ENCODE peak calls at places on chromosomes 7 and 10, in six cellular contexts. U is NCI-H748 treated with DMSO at 0.1 percent for 48 hours; G is substantia nigra; H is EL; T is stimulated activated CD8-positive, alpha-beta memory T cell treated with anti-CD3 and anti-CD28 coated beads, Interleukin-12 subunit alpha, Interleukin-12 subunit beta, amount 100 ng/mL, for 4 hours; M is HTR-8/SVneo. P is an unnamed sample.

GRCh38 chr10:120685136-120685535 is 166.0 kb upstream of the WDR11 start:
- DNase-seq in H (no peak), U (no peak), M (no peak), T (no peak), G (no peak), P (no peak)

GRCh38 chr7:41399171-41399570 is 303.7 kb downstream of the INHBA start:
- DNase-seq in T (no peak), H (no peak), U (no peak), G (no peak), M (no peak), P (no peak)

GRCh38 chr10:79320785-79321493 is 26.3 kb upstream of the PPIF start:
- DNase-seq in H (peak; percentile 98), U (no peak), M (peak; percentile 77), T (no peak), G (no peak), P (no peak)

GRCh38 chr7:17781491-17782215 is 158.6 kb downstream of the SNX13 start:
- DNase-seq in U (no peak), T (no peak), H (peak; percentile 61), G (no peak), M (no peak), P (no peak)

GRCh38 chr10:132938472-132939329 is 3.7 kb downstream of the CFAP46 start:
- DNase-seq in H (no peak), M (peak; percentile 9), G (no peak), U (no peak), T (no peak), P (peak; percentile 81)

GRCh38 chr7:111232249-111233084 is 141.5 kb downstream of the LRRN3 start:
- DNase-seq in M (peak; percentile 6), T (no peak), H (peak; percentile 76), U (no peak), G (no peak), P (no peak)

GRCh38 chr10:43299579-43299978 is 32.7 kb upstream of the RASGEF1A start:
- DNase-seq in U (no peak), G (no peak), T (no peak), H (no peak), M (no peak), P (no peak)

GRCh38 chr10:71265201-71265575 is 52.8 kb downstream of the UNC5B start:
- DNase-seq in G (no peak), M (no peak), H (no peak), T (no peak), U (no peak), P (no peak)

GRCh38 chr10:129728246-129728820 is 235.7 kb downstream of the EBF3 start:
- DNase-seq in M (no peak), T (no peak), G (no peak), U (no peak), H (no peak), P (no peak)

GRCh38 chr7:81470084-81470723 is 299.6 kb downstream of the HGF start:
- DNase-seq in H (peak; percentile 69), U (peak; percentile 56), G (peak; percentile 44), T (no peak), M (peak; percentile 49), P (peak; percentile 79)

GRCh38 chr10:127349737-127350136 is 153.3 kb upstream of the INSYN2A start:
- DNase-seq in G (no peak), M (no peak), U (no peak), T (no peak), H (peak; percentile 13), P (no peak)

GRCh38 chr7:151632750-151633515 is 113.2 kb upstream of the RHEB start:
- DNase-seq in M (no peak), H (peak; percentile 6), U (no peak), G (no peak), T (peak; percentile 30), P (no peak)

GRCh38 chr10:133523631-133524203 is 3.4 kb upstream of the CYP2E1 start:
- DNase-seq in U (no peak), G (no peak), M (no peak), T (no peak), H (no peak), P (no peak)

GRCh38 chr10:79982861-79983260 is 34.0 kb upstream of the SFTPD start:
- DNase-seq in T (no peak), G (no peak), U (no peak), M (no peak), H (no peak), P (no peak)

GRCh38 chr7:55349126-55349525 is 16.0 kb upstream of the LANCL2 start:
- DNase-seq in G (no peak), M (no peak), U (no peak), T (no peak), H (no peak), P (no peak)

GRCh38 chr7:1197997-1198632 is 34.6 kb upstream of the UNCX start:
- DNase-seq in G (no peak), H (peak; percentile 90), M (peak; percentile 97), T (no peak), U (no peak), P (peak; percentile 96)

GRCh38 chr10:91672021-91672608 is 39.2 kb upstream of the PPP1R3C start:
- DNase-seq in M (peak; percentile 80), U (peak; percentile 63), G (no peak), T (no peak), H (peak; percentile 92), P (peak; percentile 95)

GRCh38 chr10:79890469-79890868 is 58.4 kb downstream of the SFTPD start:
- DNase-seq in M (no peak), T (no peak), U (no peak), G (no peak), H (no peak), P (no peak)

GRCh38 chr7:151080091-151080521 is 503 bp downstream of the FASTK start:
- DNase-seq in M (no peak), T (no peak), U (peak; percentile 4), H (no peak), G (no peak), P (peak; percentile 6)

GRCh38 chr10:71145352-71145945 is 66.9 kb upstream of the UNC5B start:
- DNase-seq in M (no peak), G (no peak), T (no peak), H (no peak), U (no peak), P (no peak)

GRCh38 chr10:48526371-48526821 is 78.5 kb downstream of the ARHGAP22 start:
- DNase-seq in G (no peak), M (peak; percentile 32), U (no peak), T (no peak), H (peak; percentile 91), P (no peak)

GRCh38 chr10:84329094-84329611 is 764 bp downstream of the CCSER2 start:
- DNase-seq in G (no peak), M (peak; percentile 15), H (peak; percentile 47), T (peak; percentile 17), U (peak; percentile 30), P (peak; percentile 40)

GRCh38 chr7:82713506-82713905 is 269.9 kb upstream of the CACNA2D1 start:
- DNase-seq in T (no peak), U (no peak), G (no peak), M (no peak), H (no peak), P (no peak)

GRCh38 chr10:113753020-113753692 is 1.7 kb downstream of the PLEKHS1 start:
- DNase-seq in G (no peak), T (no peak), M (no peak), U (peak; percentile 1), H (no peak), P (peak; percentile 22)

GRCh38 chr10:132521041-132521465 is 16.5 kb upstream of the INPP5A start:
- DNase-seq in H (no peak), G (no peak), M (no peak), U (no peak), T (no peak), P (no peak)

P was measured in NCI-H2171 treated with DMSO at 0.1 percent for 48 hours.